ENCODE peak calls at places on chromosomes 13 and 19, in nine cellular contexts. One of them, this sample, is unnamed.

GRCh38 chr19:11194657-11195056 is 2.7 kb downstream of the KANK2 start:
- DNase-seq in RWPE1: no peak
- DNase-seq in Peyer's patch: no peak
- DNase-seq in breast epithelium: no peak
- DNase-seq in type B pancreatic cell: no peak
- DNase-seq in PC-9: no peak
- DNase-seq in AG04449: no peak
- DNase-seq in uterus: no peak
- DNase-seq in GM12865: no peak
- DNase-seq in this sample: no peak

GRCh38 chr19:19304186-19304975 is 15.9 kb downstream of the SUGP1 start:
- DNase-seq in RWPE1: no peak
- DNase-seq in Peyer's patch: no peak
- DNase-seq in breast epithelium: no peak
- DNase-seq in type B pancreatic cell: no peak
- DNase-seq in PC-9: no peak
- DNase-seq in AG04449: no peak
- DNase-seq in uterus: no peak
- DNase-seq in GM12865: no peak
- DNase-seq in this sample: no peak

GRCh38 chr13:74047925-74048324 is 86.3 kb downstream of the KLF12 start:
- DNase-seq in RWPE1: peak
- DNase-seq in Peyer's patch: no peak
- DNase-seq in breast epithelium: no peak
- DNase-seq in type B pancreatic cell: no peak
- DNase-seq in PC-9: peak
- DNase-seq in AG04449: no peak
- DNase-seq in uterus: no peak
- DNase-seq in GM12865: no peak
- DNase-seq in this sample: no peak

GRCh38 chr13:92103673-92104296 is 705.4 kb downstream of the GPC5 start:
- DNase-seq in RWPE1: no peak
- DNase-seq in Peyer's patch: no peak
- DNase-seq in breast epithelium: no peak
- DNase-seq in type B pancreatic cell: no peak
- DNase-seq in PC-9: no peak
- DNase-seq in AG04449: no peak
- DNase-seq in uterus: no peak
- DNase-seq in GM12865: no peak
- DNase-seq in this sample: no peak

GRCh38 chr13:37889811-37890210 is 20.2 kb upstream of the TRPC4 start:
- DNase-seq in RWPE1: no peak
- DNase-seq in Peyer's patch: no peak
- DNase-seq in breast epithelium: no peak
- DNase-seq in type B pancreatic cell: no peak
- DNase-seq in PC-9: no peak
- DNase-seq in AG04449: no peak
- DNase-seq in uterus: no peak
- DNase-seq in GM12865: no peak
- DNase-seq in this sample: no peak

GRCh38 chr13:112983428-112984196 is 14.6 kb downstream of the MCF2L start:
- DNase-seq in RWPE1: no peak
- DNase-seq in Peyer's patch: no peak
- DNase-seq in breast epithelium: no peak
- DNase-seq in type B pancreatic cell: no peak
- DNase-seq in PC-9: peak
- DNase-seq in AG04449: no peak
- DNase-seq in uterus: no peak
- DNase-seq in GM12865: no peak
- DNase-seq in this sample: no peak

GRCh38 chr13:76871332-76871945 is 14.8 kb downstream of the KCTD12 start:
- DNase-seq in RWPE1: no peak
- DNase-seq in Peyer's patch: no peak
- DNase-seq in breast epithelium: no peak
- DNase-seq in type B pancreatic cell: no peak
- DNase-seq in PC-9: no peak
- DNase-seq in AG04449: no peak
- DNase-seq in uterus: no peak
- DNase-seq in GM12865: no peak
- DNase-seq in this sample: no peak

GRCh38 chr19:33416307-33417215 is 43.1 kb downstream of the CEBPG start:
- DNase-seq in RWPE1: peak
- DNase-seq in Peyer's patch: peak
- DNase-seq in breast epithelium: no peak
- DNase-seq in type B pancreatic cell: no peak
- DNase-seq in PC-9: peak
- DNase-seq in AG04449: no peak
- DNase-seq in uterus: peak
- DNase-seq in GM12865: peak
- DNase-seq in this sample: peak

GRCh38 chr13:74227476-74228158 is 93.4 kb upstream of the KLF12 start:
- DNase-seq in RWPE1: no peak
- DNase-seq in Peyer's patch: no peak
- DNase-seq in breast epithelium: no peak
- DNase-seq in type B pancreatic cell: no peak
- DNase-seq in PC-9: no peak
- DNase-seq in AG04449: no peak
- DNase-seq in uterus: no peak
- DNase-seq in GM12865: no peak
- DNase-seq in this sample: no peak

GRCh38 chr13:26679945-26680516 is 80.6 kb downstream of the GPR12 start:
- DNase-seq in RWPE1: no peak
- DNase-seq in Peyer's patch: no peak
- DNase-seq in breast epithelium: no peak
- DNase-seq in type B pancreatic cell: no peak
- DNase-seq in PC-9: no peak
- DNase-seq in AG04449: no peak
- DNase-seq in uterus: no peak
- DNase-seq in GM12865: no peak
- DNase-seq in this sample: no peak

GRCh38 chr19:8308891-8309291 is 733 bp upstream of the CD320 start:
- DNase-seq in RWPE1: no peak
- DNase-seq in Peyer's patch: no peak
- DNase-seq in breast epithelium: peak
- DNase-seq in type B pancreatic cell: peak
- DNase-seq in PC-9: no peak
- DNase-seq in AG04449: no peak
- DNase-seq in uterus: peak
- DNase-seq in GM12865: no peak
- DNase-seq in this sample: no peak

GRCh38 chr19:8307965-8308866 is at the start of gene CD320:
- DNase-seq in RWPE1: peak
- DNase-seq in Peyer's patch: peak
- DNase-seq in breast epithelium: peak
- DNase-seq in type B pancreatic cell: peak
- DNase-seq in PC-9: peak
- DNase-seq in AG04449: no peak
- DNase-seq in uterus: peak
- DNase-seq in GM12865: peak
- DNase-seq in this sample: peak

GRCh38 chr19:8305798-8306197 is 2.4 kb downstream of the CD320 start:
- DNase-seq in RWPE1: no peak
- DNase-seq in Peyer's patch: peak
- DNase-seq in breast epithelium: peak
- DNase-seq in type B pancreatic cell: peak
- DNase-seq in PC-9: no peak
- DNase-seq in AG04449: no peak
- DNase-seq in uterus: peak
- DNase-seq in GM12865: no peak
- DNase-seq in this sample: no peak

GRCh38 chr19:8306235-8307054 is 1.7 kb downstream of the CD320 start:
- DNase-seq in RWPE1: no peak
- DNase-seq in Peyer's patch: no peak
- DNase-seq in breast epithelium: peak
- DNase-seq in type B pancreatic cell: peak
- DNase-seq in PC-9: no peak
- DNase-seq in AG04449: no peak
- DNase-seq in uterus: peak
- DNase-seq in GM12865: no peak
- DNase-seq in this sample: peak

DNA sequence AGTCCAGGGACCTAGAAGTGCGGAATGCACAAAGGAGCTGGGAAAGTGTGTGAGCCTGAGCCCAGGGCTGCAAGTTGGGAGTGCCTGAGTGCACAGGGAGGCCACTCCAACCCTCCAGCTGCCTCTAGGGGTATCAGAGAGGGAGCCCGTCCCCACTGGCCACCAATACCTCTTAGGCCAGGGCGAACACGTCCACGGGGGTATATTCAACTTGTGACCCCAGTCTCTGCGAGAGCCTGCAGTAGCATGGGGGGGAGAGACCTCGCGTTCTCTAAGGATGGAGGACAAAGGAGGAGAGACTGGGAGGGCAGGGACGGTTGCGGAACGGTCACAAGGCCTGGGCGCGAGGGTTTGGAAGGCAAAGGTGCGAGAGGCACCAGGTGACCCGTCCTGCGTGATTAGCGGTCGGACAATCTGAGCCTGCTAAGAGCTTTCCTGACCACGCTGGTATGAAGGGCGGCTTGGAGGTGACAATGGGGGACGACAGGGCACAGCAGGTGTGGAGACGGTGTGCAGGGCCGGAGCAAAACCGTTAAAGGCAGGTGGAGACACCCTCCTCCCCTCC is 676 bp downstream of the CD320 start:
- DNase-seq in RWPE1: no peak
- DNase-seq in Peyer's patch: no peak
- DNase-seq in breast epithelium: no peak
- DNase-seq in type B pancreatic cell: peak
- DNase-seq in PC-9: no peak
- DNase-seq in AG04449: no peak
- DNase-seq in uterus: no peak
- DNase-seq in GM12865: peak
- DNase-seq in this sample: peak
- TF ChIP-seq CTCF in RWPE1: no peak
- TF ChIP-seq CTCF in Peyer's patch: no peak
- TF ChIP-seq CTCF in breast epithelium: no peak
- TF ChIP-seq CTCF in type B pancreatic cell: peak
- TF ChIP-seq CTCF in PC-9: no peak
- TF ChIP-seq CTCF in AG04449: no peak
- TF ChIP-seq CTCF in uterus: no peak
- TF ChIP-seq CTCF in GM12865: no peak
- TF ChIP-seq CTCF in this sample: no peak

GRCh38 chr19:5904302-5905071 is at the start of gene VMAC:
- DNase-seq in RWPE1: peak
- DNase-seq in Peyer's patch: peak
- DNase-seq in breast epithelium: peak
- DNase-seq in type B pancreatic cell: peak
- DNase-seq in PC-9: peak
- DNase-seq in AG04449: peak
- DNase-seq in uterus: peak
- DNase-seq in GM12865: peak
- DNase-seq in this sample: peak

GRCh38 chr19:5907216-5907615 is 2.5 kb downstream of the VMAC start:
- DNase-seq in RWPE1: no peak
- DNase-seq in Peyer's patch: no peak
- DNase-seq in breast epithelium: no peak
- DNase-seq in type B pancreatic cell: no peak
- DNase-seq in PC-9: no peak
- DNase-seq in AG04449: no peak
- DNase-seq in uterus: no peak
- DNase-seq in GM12865: no peak
- DNase-seq in this sample: no peak

GRCh38 chr19:5910638-5910907 is 3.5 kb upstream of the CAPS start:
- DNase-seq in RWPE1: no peak
- DNase-seq in Peyer's patch: no peak
- DNase-seq in breast epithelium: no peak
- DNase-seq in type B pancreatic cell: no peak
- DNase-seq in PC-9: no peak
- DNase-seq in AG04449: no peak
- DNase-seq in uterus: no peak
- DNase-seq in GM12865: no peak
- DNase-seq in this sample: no peak

GRCh38 chr19:5905072-5905778 is 553 bp downstream of the VMAC start:
- DNase-seq in RWPE1: no peak
- DNase-seq in Peyer's patch: no peak
- DNase-seq in breast epithelium: no peak
- DNase-seq in type B pancreatic cell: no peak
- DNase-seq in PC-9: no peak
- DNase-seq in AG04449: no peak
- DNase-seq in uterus: no peak
- DNase-seq in GM12865: no peak
- DNase-seq in this sample: no peak

GRCh38 chr19:5908773-5909442 is 4.2 kb downstream of the VMAC start:
- DNase-seq in RWPE1: no peak
- DNase-seq in Peyer's patch: no peak
- DNase-seq in breast epithelium: no peak
- DNase-seq in type B pancreatic cell: no peak
- DNase-seq in PC-9: no peak
- DNase-seq in AG04449: no peak
- DNase-seq in uterus: no peak
- DNase-seq in GM12865: no peak
- DNase-seq in this sample: no peak
- TF ChIP-seq CTCF in RWPE1: no peak
- TF ChIP-seq CTCF in Peyer's patch: no peak
- TF ChIP-seq CTCF in breast epithelium: no peak
- TF ChIP-seq CTCF in type B pancreatic cell: no peak
- TF ChIP-seq CTCF in PC-9: no peak
- TF ChIP-seq CTCF in AG04449: no peak
- TF ChIP-seq CTCF in uterus: no peak
- TF ChIP-seq CTCF in GM12865: no peak
- TF ChIP-seq CTCF in this sample: no peak

GRCh38 chr19:3852614-3853254 is 16.1 kb downstream of the ZFR2 start:
- DNase-seq in RWPE1: peak
- DNase-seq in Peyer's patch: peak
- DNase-seq in breast epithelium: no peak
- DNase-seq in type B pancreatic cell: no peak
- DNase-seq in PC-9: peak
- DNase-seq in AG04449: peak
- DNase-seq in uterus: no peak
- DNase-seq in GM12865: peak
- DNase-seq in this sample: no peak
- TF ChIP-seq CTCF in RWPE1: peak
- TF ChIP-seq CTCF in Peyer's patch: no peak
- TF ChIP-seq CTCF in breast epithelium: no peak
- TF ChIP-seq CTCF in type B pancreatic cell: peak
- TF ChIP-seq CTCF in PC-9: peak
- TF ChIP-seq CTCF in AG04449: peak
- TF ChIP-seq CTCF in uterus: no peak
- TF ChIP-seq CTCF in GM12865: peak
- TF ChIP-seq CTCF in this sample: no peak

DNA sequence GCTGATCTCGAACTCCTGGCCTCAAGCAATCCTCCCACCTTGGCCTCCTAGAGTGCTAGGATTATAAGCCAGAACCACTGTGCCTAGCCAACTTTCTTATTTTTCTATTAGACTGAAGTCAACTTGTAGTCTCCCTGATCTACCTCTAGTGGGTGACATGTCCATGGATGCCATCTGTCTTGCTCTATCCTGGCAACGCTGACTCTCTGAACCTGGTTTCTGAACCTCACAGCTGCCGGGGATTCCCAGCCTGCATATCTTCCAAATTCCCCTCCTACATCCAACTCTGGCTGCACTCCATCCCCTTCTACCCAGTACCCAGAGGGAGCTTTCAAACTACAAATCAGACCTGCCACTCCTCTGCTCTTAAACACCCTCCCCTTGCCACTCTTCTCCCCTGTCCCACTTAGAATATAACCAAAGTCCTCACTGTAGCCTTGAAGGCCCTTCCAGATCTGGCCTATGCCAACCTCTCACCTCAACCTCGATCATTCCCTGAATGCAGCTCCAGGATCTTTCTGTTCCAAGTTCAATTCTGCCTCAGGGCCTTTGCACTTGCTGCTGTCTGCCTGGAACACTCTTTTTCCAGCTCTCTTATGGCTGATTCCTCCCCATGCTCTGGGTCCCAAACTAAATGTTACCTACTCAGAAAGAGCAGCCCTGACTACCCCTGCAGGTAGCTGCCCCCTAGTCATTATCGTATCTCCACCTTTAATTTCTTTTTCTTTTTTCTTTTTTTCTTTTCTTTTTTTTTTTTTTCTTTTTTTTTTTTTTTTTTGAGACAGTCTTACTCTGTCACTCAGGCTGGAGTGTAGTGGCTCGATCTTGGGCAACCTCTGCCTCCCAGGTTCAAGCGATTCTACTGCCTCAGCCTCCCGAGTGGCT is 2.2 kb downstream of the CLIP3 start:
- DNase-seq in RWPE1: no peak
- DNase-seq in Peyer's patch: no peak
- DNase-seq in breast epithelium: no peak
- DNase-seq in type B pancreatic cell: no peak
- DNase-seq in PC-9: no peak
- DNase-seq in AG04449: no peak
- DNase-seq in uterus: no peak
- DNase-seq in GM12865: peak
- DNase-seq in this sample: no peak
- TF ChIP-seq CTCF in RWPE1: no peak
- TF ChIP-seq CTCF in Peyer's patch: no peak
- TF ChIP-seq CTCF in breast epithelium: no peak
- TF ChIP-seq CTCF in type B pancreatic cell: no peak
- TF ChIP-seq CTCF in PC-9: no peak
- TF ChIP-seq CTCF in AG04449: peak
- TF ChIP-seq CTCF in uterus: no peak
- TF ChIP-seq CTCF in GM12865: peak
- TF ChIP-seq CTCF in this sample: no peak

This sample was measured in mesothelial cell of epicardium.